ENCODE peak calls at places on chromosomes 5 and 9, in six cellular contexts. O, F, J, D, L and H are unnamed samples.

GRCh38 chr9:95382433-95382832 is 64.9 kb upstream of the FANCC start:
- DNase-seq in D (no peak), J (no peak), L (no peak), O (no peak), F (no peak), H (no peak)

GRCh38 chr5:106127341-106127781 is 1543.4 kb downstream of the EFNA5 start:
- DNase-seq in L (no peak), F (no peak), D (no peak), J (no peak), O (no peak), H (no peak)

GRCh38 chr5:172830876-172831662 is 3.0 kb upstream of the ERGIC1 start:
- DNase-seq in F (no peak), J (no peak), O (no peak), L (no peak), D (no peak), H (no peak)

GRCh38 chr5:73435640-73436534 is 12.7 kb downstream of the FOXD1 start:
- DNase-seq in F (no peak), O (no peak), J (no peak), D (no peak), L (no peak), H (no peak)

GRCh38 chr5:43027054-43027785 is 12.9 kb downstream of the ANXA2R start:
- DNase-seq in J (no peak), L (no peak), D (no peak), O (no peak), F (no peak), H (no peak)

GRCh38 chr5:88785396-88786216 is 97.4 kb downstream of the MEF2C start:
- DNase-seq in L (no peak), F (no peak), J (no peak), D (no peak), O (no peak), H (peak; percentile 28)

GRCh38 chr9:93320591-93321219 is 130.8 kb upstream of the FAM120A start:
- DNase-seq in L (no peak), D (no peak), O (no peak), J (no peak), F (no peak), H (no peak)

GRCh38 chr5:1182360-1182632 is 19.1 kb upstream of the SLC6A19 start:
- DNase-seq in F (no peak), L (no peak), D (no peak), O (peak; percentile 27), J (no peak), H (no peak)

GRCh38 chr9:87850405-87850804 is 32.3 kb upstream of the SPATA31E1 start:
- DNase-seq in F (no peak), D (no peak), O (no peak), J (no peak), L (no peak), H (no peak)

GRCh38 chr9:126536131-126536530 is 77.6 kb upstream of the LMX1B start:
- DNase-seq in F (no peak), D (no peak), J (no peak), L (no peak), O (no peak), H (no peak)

GRCh38 chr9:128627906-128628305 is 28.7 kb downstream of the DYNC2I2 start:
- DNase-seq in J (no peak), O (no peak), F (no peak), L (no peak), D (no peak), H (no peak)

GRCh38 chr9:128625391-128626145 is 31.1 kb downstream of the DYNC2I2 start:
- DNase-seq in D (no peak), O (no peak), F (no peak), L (no peak), J (no peak), H (no peak)

GRCh38 chr9:128627127-128627715 is 29.4 kb downstream of the DYNC2I2 start:
- DNase-seq in D (no peak), O (no peak), L (no peak), J (no peak), F (no peak), H (no peak)

GRCh38 chr9:128624566-128624965 is 32.1 kb downstream of the DYNC2I2 start:
- DNase-seq in F (no peak), L (no peak), J (no peak), O (no peak), D (no peak), H (no peak)

DNA sequence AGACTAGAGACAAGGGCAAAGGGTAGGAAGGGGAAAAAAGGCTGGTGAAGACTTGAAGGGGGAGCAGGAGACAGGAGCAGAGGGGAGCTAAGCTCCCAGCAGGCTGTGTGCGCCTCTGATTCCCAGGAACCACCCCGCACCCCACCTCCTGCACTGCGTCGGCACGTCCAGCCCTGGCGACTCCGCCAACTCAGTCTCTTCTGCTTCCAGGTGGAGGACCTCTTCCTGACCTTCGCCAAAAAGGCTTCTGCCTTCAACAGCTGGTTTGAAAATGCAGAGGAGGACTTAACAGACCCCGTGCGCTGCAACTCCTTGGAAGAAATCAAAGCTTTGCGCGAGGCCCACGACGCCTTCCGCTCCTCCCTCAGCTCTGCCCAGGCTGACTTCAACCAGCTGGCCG is 30.5 kb downstream of the DYNC2I2 start:
- DNase-seq in D (no peak), O (no peak), F (no peak), L (no peak), J (no peak), H (no peak)
- H3K36me3 ChIP-seq in D (peaks cover 65% of the 10 kb centered on the region), O (peaks cover 96% of the 10 kb centered on the region), F (peaks cover 69% of the 10 kb centered on the region), L (peaks cover 86% of the 10 kb centered on the region), J (peaks cover 6% of the 10 kb centered on the region), H (no peaks in the 10 kb centered on the region)

DNA sequence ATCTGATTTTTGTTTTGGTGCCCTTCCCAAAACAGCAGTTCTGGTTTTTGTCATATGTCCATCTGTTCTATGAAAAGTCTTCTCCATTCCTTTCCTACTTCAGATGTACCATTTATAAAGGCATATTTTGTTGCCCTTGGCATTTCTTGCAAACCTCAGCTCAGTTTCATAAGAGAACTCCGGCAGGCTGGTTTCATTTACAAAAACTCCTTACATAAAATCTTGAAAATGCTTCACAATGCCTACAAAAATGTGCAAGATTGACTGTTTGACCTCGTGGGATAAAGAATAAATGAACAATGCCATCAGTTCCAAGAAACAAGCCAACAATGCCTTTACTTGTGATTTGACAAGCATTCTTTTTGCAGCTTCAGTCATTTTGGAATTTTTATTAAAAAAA is 39.1 kb upstream of the CTNNAL1 start:
- DNase-seq in O (no peak), D (no peak), F (no peak), J (no peak), L (no peak), H (no peak)
- H3K36me3 ChIP-seq in O (peaks cover 95% of the 10 kb centered on the region), D (peaks cover 41% of the 10 kb centered on the region), F (peaks cover 33% of the 10 kb centered on the region), J (no peaks in the 10 kb centered on the region), L (peaks cover 99% of the 10 kb centered on the region), H (no peaks in the 10 kb centered on the region)

DNA sequence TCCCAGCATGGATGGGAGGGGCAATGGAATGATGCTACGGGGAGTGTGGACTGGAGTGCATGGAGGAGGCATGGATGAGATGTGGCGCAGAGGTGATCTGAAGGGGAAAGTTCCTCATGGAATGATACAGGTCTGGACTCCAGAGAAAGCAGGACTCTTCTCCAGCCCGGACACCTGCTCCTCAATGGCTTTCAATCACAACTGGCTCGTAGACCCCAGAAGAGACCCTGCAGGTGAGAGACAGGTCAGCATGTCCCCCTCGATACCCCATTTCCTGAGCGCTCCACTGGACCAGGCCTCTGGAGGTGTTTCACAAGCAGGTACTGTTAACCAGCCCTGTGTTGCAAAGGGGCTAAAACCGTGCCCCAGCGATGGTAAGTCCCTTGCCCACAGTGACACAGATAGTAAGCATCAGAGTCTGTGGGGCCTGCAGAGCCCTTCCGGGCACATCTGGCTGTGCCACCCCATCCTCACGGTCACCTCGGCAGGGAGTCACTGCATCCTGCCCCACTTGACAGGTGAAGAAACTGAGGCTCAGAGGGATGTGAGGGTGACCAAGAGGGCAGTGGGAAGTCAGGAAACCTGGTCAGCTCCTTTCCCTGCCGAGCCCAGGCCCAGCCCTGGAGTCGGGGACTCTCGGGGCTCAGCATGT is 5.5 kb upstream of the DPM2 start:
- DNase-seq in D (no peak), L (no peak), J (no peak), F (no peak), O (no peak), H (no peak)
- H3K36me3 ChIP-seq in D (peaks cover 74% of the 10 kb centered on the region), L (peaks cover 84% of the 10 kb centered on the region), J (no peaks in the 10 kb centered on the region), F (peaks cover 68% of the 10 kb centered on the region), O (peaks cover 24% of the 10 kb centered on the region), H (no peaks in the 10 kb centered on the region)

GRCh38 chr9:120453792-120454191 is 126.2 kb downstream of the CDK5RAP2 start:
- DNase-seq in O (no peak), D (no peak), J (no peak), L (no peak), F (no peak), H (no peak)

GRCh38 chr9:120454427-120454826 is 125.5 kb downstream of the CDK5RAP2 start:
- DNase-seq in L (no peak), J (no peak), O (no peak), D (no peak), F (no peak), H (no peak)

GRCh38 chr9:120452631-120453030 is 127.3 kb downstream of the CDK5RAP2 start:
- DNase-seq in L (no peak), F (no peak), O (no peak), D (no peak), J (no peak), H (no peak)

GRCh38 chr9:120456218-120456617 is 123.7 kb downstream of the CDK5RAP2 start:
- DNase-seq in L (no peak), O (no peak), F (no peak), J (no peak), D (no peak), H (no peak)
- H3K36me3 ChIP-seq in L (peaks cover 87% of the 10 kb centered on the region), O (peaks cover 54% of the 10 kb centered on the region), F (peaks cover 36% of the 10 kb centered on the region), J (peaks cover 4% of the 10 kb centered on the region), D (peaks cover 56% of the 10 kb centered on the region), H (no peaks in the 10 kb centered on the region)